ENCODE peak calls at places on chromosomes 16 and 17, in six cellular contexts. One of them, this sample, is unnamed.

GRCh38 chr17:15926039-15926740 is 18.7 kb upstream of the ADORA2B start:
- DNase-seq in HepG2: no peak
- DNase-seq in H1: no peak
- DNase-seq in HCT116: no peak
- DNase-seq in K562: no peak
- DNase-seq in SK-N-SH: peak; percentile 43
- DNase-seq in this sample: no peak

GRCh38 chr16:75058815-75059214 is 57.8 kb downstream of the LDHD start:
- DNase-seq in H1: no peak
- DNase-seq in K562: no peak
- DNase-seq in HepG2: no peak
- DNase-seq in SK-N-SH: no peak
- DNase-seq in HCT116: no peak
- DNase-seq in this sample: no peak

GRCh38 chr17:65163990-65164495 is 26.9 kb downstream of the RGS9 start:
- DNase-seq in HepG2: peak; percentile 18
- DNase-seq in K562: peak; percentile 74
- DNase-seq in H1: no peak
- DNase-seq in HCT116: peak; percentile 12
- DNase-seq in SK-N-SH: no peak
- DNase-seq in this sample: no peak

GRCh38 chr16:24598777-24599437 is 59.5 kb downstream of the RBBP6 start:
- DNase-seq in K562: no peak
- DNase-seq in HepG2: no peak
- DNase-seq in H1: no peak
- DNase-seq in SK-N-SH: no peak
- DNase-seq in HCT116: no peak
- DNase-seq in this sample: no peak

GRCh38 chr17:64772845-64773299 is 110.8 kb upstream of the SMURF2 start:
- DNase-seq in SK-N-SH: no peak
- DNase-seq in HCT116: no peak
- DNase-seq in H1: no peak
- DNase-seq in K562: no peak
- DNase-seq in HepG2: no peak
- DNase-seq in this sample: no peak

GRCh38 chr16:68374961-68375660 is 64.3 kb downstream of the PRMT7 start:
- DNase-seq in K562: no peak
- DNase-seq in H1: no peak
- DNase-seq in HCT116: no peak
- DNase-seq in HepG2: no peak
- DNase-seq in SK-N-SH: no peak
- DNase-seq in this sample: no peak

GRCh38 chr16:64088838-64089237 is 1033.0 kb downstream of the CDH11 start:
- DNase-seq in HCT116: no peak
- DNase-seq in SK-N-SH: no peak
- DNase-seq in H1: no peak
- DNase-seq in K562: no peak
- DNase-seq in HepG2: no peak
- DNase-seq in this sample: no peak

GRCh38 chr16:85428168-85428898 is 184.8 kb upstream of the GSE1 start:
- DNase-seq in K562: peak; percentile 63
- DNase-seq in SK-N-SH: peak; percentile 73
- DNase-seq in H1: no peak
- DNase-seq in HCT116: peak; percentile 38
- DNase-seq in HepG2: no peak
- DNase-seq in this sample: no peak

GRCh38 chr17:63821809-63822208 is 5.4 kb upstream of the PSMC5 start:
- DNase-seq in HCT116: no peak
- DNase-seq in SK-N-SH: no peak
- DNase-seq in H1: no peak
- DNase-seq in K562: no peak
- DNase-seq in HepG2: no peak
- DNase-seq in this sample: no peak

GRCh38 chr16:49111351-49111750 is 170.3 kb downstream of the CBLN1 start:
- DNase-seq in HCT116: no peak
- DNase-seq in HepG2: no peak
- DNase-seq in SK-N-SH: no peak
- DNase-seq in H1: no peak
- DNase-seq in K562: no peak
- DNase-seq in this sample: no peak

GRCh38 chr16:11423315-11424117 is 78.3 kb downstream of the RMI2 start:
- DNase-seq in K562: no peak
- DNase-seq in HCT116: no peak
- DNase-seq in SK-N-SH: no peak
- DNase-seq in HepG2: no peak
- DNase-seq in H1: no peak
- DNase-seq in this sample: peak; percentile 39

GRCh38 chr16:54287018-54287757 is 601 bp upstream of the IRX3 start:
- DNase-seq in K562: no peak
- DNase-seq in SK-N-SH: no peak
- DNase-seq in H1: no peak
- DNase-seq in HepG2: no peak
- DNase-seq in HCT116: peak; percentile 1
- DNase-seq in this sample: no peak

GRCh38 chr17:59074494-59074893 is 32.2 kb downstream of the TRIM37 start:
- DNase-seq in HCT116: no peak
- DNase-seq in H1: no peak
- DNase-seq in HepG2: no peak
- DNase-seq in K562: no peak
- DNase-seq in SK-N-SH: no peak
- DNase-seq in this sample: no peak

GRCh38 chr17:59695943-59696681 is 11.1 kb downstream of the PTRH2 start:
- DNase-seq in HepG2: no peak
- DNase-seq in K562: no peak
- DNase-seq in HCT116: no peak
- DNase-seq in SK-N-SH: no peak
- DNase-seq in H1: no peak
- DNase-seq in this sample: no peak

GRCh38 chr16:27491894-27492587 is 57.7 kb downstream of the GTF3C1 start:
- DNase-seq in K562: no peak
- DNase-seq in H1: no peak
- DNase-seq in SK-N-SH: no peak
- DNase-seq in HepG2: no peak
- DNase-seq in HCT116: no peak
- DNase-seq in this sample: no peak

GRCh38 chr17:956905-957304 is 22.7 kb downstream of the NXN start:
- DNase-seq in K562: peak; percentile 12
- DNase-seq in H1: no peak
- DNase-seq in HepG2: no peak
- DNase-seq in SK-N-SH: peak; percentile 64
- DNase-seq in HCT116: no peak
- DNase-seq in this sample: no peak

GRCh38 chr16:56972898-56973689 is 11.3 kb downstream of the CETP start:
- DNase-seq in H1: no peak
- DNase-seq in HCT116: no peak
- DNase-seq in K562: no peak
- DNase-seq in SK-N-SH: no peak
- DNase-seq in HepG2: peak; percentile 65
- DNase-seq in this sample: no peak

GRCh38 chr17:49556183-49556943 is 19.3 kb upstream of the NXPH3 start:
- DNase-seq in HCT116: peak; percentile 49
- DNase-seq in SK-N-SH: peak; percentile 98
- DNase-seq in K562: peak; percentile 91
- DNase-seq in H1: no peak
- DNase-seq in HepG2: peak; percentile 65
- DNase-seq in this sample: no peak

GRCh38 chr17:20721151-20721550 is 141.6 kb downstream of the CDRT15L2 start:
- DNase-seq in H1: no peak
- DNase-seq in HepG2: no peak
- DNase-seq in HCT116: no peak
- DNase-seq in K562: no peak
- DNase-seq in SK-N-SH: no peak
- DNase-seq in this sample: no peak

GRCh38 chr16:78648517-78648916 is 549.1 kb downstream of the WWOX start:
- DNase-seq in H1: no peak
- DNase-seq in SK-N-SH: no peak
- DNase-seq in HCT116: no peak
- DNase-seq in HepG2: no peak
- DNase-seq in K562: no peak
- DNase-seq in this sample: no peak

GRCh38 chr17:61833536-61834203 is 29.7 kb downstream of the BRIP1 start:
- DNase-seq in K562: no peak
- DNase-seq in SK-N-SH: no peak
- DNase-seq in HCT116: peak; percentile 69
- DNase-seq in H1: no peak
- DNase-seq in HepG2: no peak
- DNase-seq in this sample: no peak

GRCh38 chr17:1709971-1710806 is at the start of gene TLCD2:
- DNase-seq in K562: peak; percentile 64
- DNase-seq in HCT116: peak; percentile 36
- DNase-seq in HepG2: no peak
- DNase-seq in SK-N-SH: peak; percentile 87
- DNase-seq in H1: no peak
- DNase-seq in this sample: no peak

GRCh38 chr16:88891083-88891482 is 24.6 kb upstream of the PABPN1L start:
- DNase-seq in H1: no peak
- DNase-seq in HCT116: no peak
- DNase-seq in HepG2: no peak
- DNase-seq in K562: no peak
- DNase-seq in SK-N-SH: no peak
- DNase-seq in this sample: no peak

GRCh38 chr16:66419527-66419926 is 7.6 kb upstream of the BEAN1 start:
- DNase-seq in HCT116: no peak
- DNase-seq in H1: no peak
- DNase-seq in K562: no peak
- DNase-seq in SK-N-SH: no peak
- DNase-seq in HepG2: no peak
- DNase-seq in this sample: no peak

GRCh38 chr16:70600730-70601129 is 45.6 kb upstream of the IL34 start:
- DNase-seq in HepG2: no peak
- DNase-seq in HCT116: no peak
- DNase-seq in SK-N-SH: no peak
- DNase-seq in H1: no peak
- DNase-seq in K562: no peak
- DNase-seq in this sample: no peak

GRCh38 chr16:70604407-70605283 is 41.7 kb upstream of the IL34 start:
- DNase-seq in K562: no peak
- DNase-seq in HepG2: no peak
- DNase-seq in SK-N-SH: no peak
- DNase-seq in HCT116: no peak
- DNase-seq in H1: no peak
- DNase-seq in this sample: no peak

GRCh38 chr16:70598937-70599503 is 47.3 kb upstream of the IL34 start:
- DNase-seq in HCT116: no peak
- DNase-seq in K562: no peak
- DNase-seq in H1: no peak
- DNase-seq in HepG2: no peak
- DNase-seq in SK-N-SH: no peak
- DNase-seq in this sample: no peak

GRCh38 chr16:70602831-70603230 is 43.5 kb upstream of the IL34 start:
- DNase-seq in HCT116: no peak
- DNase-seq in HepG2: no peak
- DNase-seq in H1: no peak
- DNase-seq in K562: no peak
- DNase-seq in SK-N-SH: no peak
- DNase-seq in this sample: no peak

GRCh38 chr16:70601576-70602575 is 44.5 kb upstream of the IL34 start:
- DNase-seq in K562: no peak
- DNase-seq in HepG2: no peak
- DNase-seq in SK-N-SH: no peak
- DNase-seq in HCT116: no peak
- DNase-seq in H1: no peak
- DNase-seq in this sample: no peak
- TF ChIP-seq SIN3A in K562: no peak
- TF ChIP-seq SIN3A in HepG2: no peak
- TF ChIP-seq SIN3A in SK-N-SH: no peak
- TF ChIP-seq SIN3A in HCT116: no peak
- TF ChIP-seq SIN3A in H1: no peak
- TF ChIP-seq SIN3A in this sample: no peak

GRCh38 chr16:86499889-86500707 is 10.2 kb upstream of the FOXF1 start:
- DNase-seq in H1: no peak
- DNase-seq in HepG2: no peak
- DNase-seq in SK-N-SH: no peak
- DNase-seq in HCT116: no peak
- DNase-seq in K562: no peak
- DNase-seq in this sample: no peak
- H3K4me3 ChIP-seq in H1: no peak overlapping the region
- H3K4me3 ChIP-seq in HepG2: no peak overlapping the region
- H3K4me3 ChIP-seq in SK-N-SH: no peak overlapping the region
- H3K4me3 ChIP-seq in HCT116: no peak overlapping the region
- H3K4me3 ChIP-seq in K562: no peak overlapping the region
- H3K4me3 ChIP-seq in this sample: no peak overlapping the region

GRCh38 chr17:9575381-9576072 is at the start of gene STX8:
- DNase-seq in H1: peak; percentile 43
- DNase-seq in HCT116: peak; percentile 74
- DNase-seq in K562: peak; percentile 79
- DNase-seq in HepG2: peak; percentile 78
- DNase-seq in SK-N-SH: peak; percentile 86
- DNase-seq in this sample: peak; percentile 48
- TF ChIP-seq SIN3A in H1: no peak
- TF ChIP-seq SIN3A in HCT116: peak; percentile 74
- TF ChIP-seq SIN3A in K562: peak; percentile 86
- TF ChIP-seq SIN3A in HepG2: peak; percentile 89
- TF ChIP-seq SIN3A in SK-N-SH: peak; percentile 94
- TF ChIP-seq SIN3A in this sample: peak; percentile 94

DNA sequence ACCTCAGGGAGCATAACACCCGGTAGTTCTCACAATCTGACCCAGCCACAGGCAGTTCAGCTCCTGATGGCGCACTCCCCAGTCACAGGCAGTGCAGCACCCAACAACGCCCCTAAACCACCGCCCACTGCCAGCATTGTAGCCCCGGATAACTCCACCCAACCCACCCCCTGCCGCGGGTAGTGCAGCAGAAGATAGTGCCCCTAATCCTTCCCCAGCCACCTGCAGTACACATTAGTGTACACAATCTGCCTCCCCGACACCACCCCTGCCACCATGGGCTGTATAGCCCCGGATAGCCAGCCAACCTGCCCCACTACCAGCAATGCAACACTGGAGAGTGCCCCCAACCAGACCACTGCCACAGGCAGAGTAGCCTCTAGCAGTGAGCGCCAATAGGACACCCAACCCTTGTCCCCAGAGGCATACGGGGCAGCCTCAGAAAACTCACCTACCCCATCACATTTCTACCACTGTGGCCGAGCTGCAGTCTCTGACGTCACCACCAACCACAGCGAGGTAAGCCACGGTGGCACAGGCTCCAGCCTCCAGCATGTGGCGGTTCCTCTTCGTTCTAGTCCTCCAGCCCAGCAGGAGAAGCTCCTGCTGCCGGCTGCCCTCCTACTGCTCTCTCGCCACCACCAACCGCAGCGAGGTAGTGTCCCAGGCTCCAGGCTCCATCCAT is 877.3 kb downstream of the KCNJ18 start:
- DNase-seq in HepG2: no peak
- DNase-seq in K562: no peak
- DNase-seq in HCT116: no peak
- DNase-seq in H1: no peak
- DNase-seq in SK-N-SH: no peak
- DNase-seq in this sample: no peak
- H3K4me3 ChIP-seq in HepG2: no peak overlapping the region
- H3K4me3 ChIP-seq in K562: no peak overlapping the region
- H3K4me3 ChIP-seq in HCT116: no peak overlapping the region
- H3K4me3 ChIP-seq in H1: no peak overlapping the region
- H3K4me3 ChIP-seq in SK-N-SH: no peak overlapping the region
- H3K4me3 ChIP-seq in this sample: no peak overlapping the region

GRCh38 chr17:37761065-37761464 is 16.2 kb upstream of the HNF1B start:
- DNase-seq in K562: no peak
- DNase-seq in HepG2: no peak
- DNase-seq in SK-N-SH: no peak
- DNase-seq in HCT116: no peak
- DNase-seq in H1: no peak
- DNase-seq in this sample: no peak
- TF ChIP-seq SIN3A in K562: no peak
- TF ChIP-seq SIN3A in HepG2: no peak
- TF ChIP-seq SIN3A in SK-N-SH: no peak
- TF ChIP-seq SIN3A in HCT116: no peak
- TF ChIP-seq SIN3A in H1: no peak
- TF ChIP-seq SIN3A in this sample: no peak